ENCODE peak calls at places on chromosome 12, in six cellular contexts. U, P, T, O, B and X are unnamed samples.

GRCh38 chr12:122891661-122892525 is 4.0 kb downstream of the VPS37B start:
- DNase-seq in U (no peak), P (no peak), T (peak), O (no peak), B (peak), X (no peak)

GRCh38 chr12:754238-754816 is 1.9 kb downstream of the WNK1 start:
- DNase-seq in U (no peak), P (no peak), T (peak), O (no peak), B (peak), X (no peak)

GRCh38 chr12:104565606-104566243 is 109.0 kb downstream of the CHST11 start:
- DNase-seq in U (no peak), P (no peak), T (no peak), O (no peak), B (peak), X (no peak)

GRCh38 chr12:130944878-130945277 is 8.8 kb upstream of the ADGRD1 start:
- DNase-seq in U (no peak), P (no peak), T (no peak), O (no peak), B (no peak), X (no peak)

GRCh38 chr12:125418902-125419564 is 353.8 kb downstream of the AACS start:
- DNase-seq in U (no peak), P (no peak), T (no peak), O (no peak), B (peak), X (no peak)

GRCh38 chr12:92739099-92739498 is 36.3 kb downstream of the PLEKHG7 start:
- DNase-seq in U (no peak), P (no peak), T (no peak), O (no peak), B (peak), X (no peak)

GRCh38 chr12:29041621-29042020 is 107.5 kb upstream of the FAR2 start:
- DNase-seq in U (no peak), P (no peak), T (no peak), O (no peak), B (peak), X (no peak)

GRCh38 chr12:253116-253831 is 9.4 kb downstream of the SLC6A13 start:
- DNase-seq in U (no peak), P (no peak), T (no peak), O (no peak), B (no peak), X (no peak)

GRCh38 chr12:15534322-15534721 is 212.0 kb downstream of the PTPRO start:
- DNase-seq in U (no peak), P (no peak), T (no peak), O (no peak), B (peak), X (no peak)

GRCh38 chr12:4141344-4142270 is 132.0 kb upstream of the CCND2 start:
- DNase-seq in U (no peak), P (no peak), T (no peak), O (no peak), B (no peak), X (no peak)

GRCh38 chr12:46959484-46959883 is 119.9 kb upstream of the PCED1B start:
- DNase-seq in U (no peak), P (no peak), T (peak), O (no peak), B (peak), X (no peak)

GRCh38 chr12:46958599-46959290 is 120.7 kb upstream of the PCED1B start:
- DNase-seq in U (no peak), P (no peak), T (no peak), O (peak), B (no peak), X (no peak)

GRCh38 chr12:46956451-46957035 is 122.9 kb upstream of the PCED1B start:
- DNase-seq in U (no peak), P (no peak), T (no peak), O (no peak), B (no peak), X (no peak)

GRCh38 chr12:46952880-46953517 is 126.4 kb upstream of the PCED1B start:
- DNase-seq in U (no peak), P (no peak), T (no peak), O (no peak), B (no peak), X (no peak)

GRCh38 chr12:46958093-46958492 is 121.3 kb upstream of the PCED1B start:
- DNase-seq in U (no peak), P (no peak), T (no peak), O (no peak), B (no peak), X (no peak)
- H3K4me3 ChIP-seq in U (no peak), P (no peak), T (no peak), O (no peak), B (no peak), X (no peak)

DNA sequence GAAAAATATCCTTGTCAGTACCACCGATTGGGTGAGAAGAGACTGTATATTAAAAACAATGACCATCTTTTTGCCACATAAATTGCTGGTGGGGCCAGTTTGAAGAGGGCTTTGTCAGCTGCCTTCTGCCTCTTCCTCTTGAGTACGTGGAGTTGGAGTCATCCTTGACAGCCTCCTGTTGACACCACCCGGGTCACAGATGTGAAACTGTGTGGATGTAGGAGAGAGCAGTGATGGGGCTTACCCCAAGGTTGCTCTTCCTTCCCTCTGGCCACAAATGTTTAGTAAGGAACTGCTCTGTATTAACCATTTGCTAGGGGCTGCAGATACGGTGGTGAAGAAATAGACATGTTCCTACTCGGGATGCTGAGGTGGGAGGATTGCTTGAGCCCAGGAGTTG is 12.2 kb downstream of the PTPN11 start:
- DNase-seq in U (no peak), P (no peak), T (no peak), O (no peak), B (no peak), X (no peak)
- TF ChIP-seq CTCF in U (no peak), P (no peak), T (no peak), O (no peak), B (no peak), X (no peak)

GRCh38 chr12:50579757-50580267 is 75.0 kb downstream of the DIP2B start:
- DNase-seq in U (no peak), P (no peak), T (no peak), O (no peak), B (peak), X (no peak)

GRCh38 chr12:50580436-50580835 is 75.7 kb downstream of the DIP2B start:
- DNase-seq in U (no peak), P (no peak), T (no peak), O (no peak), B (no peak), X (no peak)

GRCh38 chr12:50584135-50584534 is 79.3 kb downstream of the DIP2B start:
- DNase-seq in U (no peak), P (no peak), T (no peak), O (no peak), B (no peak), X (no peak)

GRCh38 chr12:50581226-50582184 is 76.7 kb downstream of the DIP2B start:
- DNase-seq in U (no peak), P (no peak), T (peak), O (no peak), B (peak), X (no peak)
- H3K4me3 ChIP-seq in U (no peak), P (no peak), T (peak), O (no peak), B (no peak), X (no peak)

GRCh38 chr12:116277393-116278258 is at the start of gene MED13L:
- DNase-seq in U (peak), P (peak), T (peak), O (peak), B (peak), X (peak)
- TF ChIP-seq CTCF in U (peak), P (peak), T (no peak), O (peak), B (peak), X (no peak)

GRCh38 chr12:2535583-2536187 is 259.1 kb upstream of the FKBP4 start:
- DNase-seq in U (no peak), P (no peak), T (no peak), O (no peak), B (no peak), X (no peak)
- H3K4me3 ChIP-seq in U (no peak), P (no peak), T (no peak), O (no peak), B (no peak), X (no peak)

GRCh38 chr12:12017798-12018197 is 52.9 kb upstream of the BCL2L14 start:
- DNase-seq in U (no peak), P (no peak), T (no peak), O (no peak), B (no peak), X (no peak)
- TF ChIP-seq CTCF in U (peak), P (no peak), T (no peak), O (peak), B (no peak), X (peak)